ENCODE peak calls at places on chromosome 22, in five cellular contexts. One of them, this sample, is unnamed.

GRCh38 chr22:46043816-46044717 is 67.1 kb upstream of the WNT7B start:
- DNase-seq in GM10248: no peak
- DNase-seq in ELR: peak
- DNase-seq in GM04503: no peak
- DNase-seq in effector CD4-positive, alpha-beta T cell: no peak
- DNase-seq in this sample: no peak

GRCh38 chr22:46054091-46054877 is 77.3 kb upstream of the WNT7B start:
- DNase-seq in GM10248: no peak
- DNase-seq in ELR: peak
- DNase-seq in GM04503: no peak
- DNase-seq in effector CD4-positive, alpha-beta T cell: no peak
- DNase-seq in this sample: no peak

GRCh38 chr22:28450109-28450508 is 229.5 kb downstream of the TTC28 start:
- DNase-seq in GM10248: no peak
- DNase-seq in ELR: no peak
- DNase-seq in GM04503: no peak
- DNase-seq in effector CD4-positive, alpha-beta T cell: no peak
- DNase-seq in this sample: no peak

GRCh38 chr22:19959043-19959586 is 17.5 kb upstream of the TXNRD2 start:
- DNase-seq in GM10248: no peak
- DNase-seq in ELR: no peak
- DNase-seq in GM04503: no peak
- DNase-seq in effector CD4-positive, alpha-beta T cell: no peak
- DNase-seq in this sample: no peak

GRCh38 chr22:26502688-26503561 is 9.3 kb downstream of the TFIP11 start:
- DNase-seq in GM10248: peak
- DNase-seq in ELR: peak
- DNase-seq in GM04503: no peak
- DNase-seq in effector CD4-positive, alpha-beta T cell: peak
- DNase-seq in this sample: peak

GRCh38 chr22:46432164-46433068 is 96.9 kb downstream of the TRMU start:
- DNase-seq in GM10248: peak
- DNase-seq in ELR: no peak
- DNase-seq in GM04503: no peak
- DNase-seq in effector CD4-positive, alpha-beta T cell: no peak
- DNase-seq in this sample: peak

GRCh38 chr22:28822930-28823481 is 22.6 kb upstream of the XBP1 start:
- DNase-seq in GM10248: no peak
- DNase-seq in ELR: no peak
- DNase-seq in GM04503: no peak
- DNase-seq in effector CD4-positive, alpha-beta T cell: no peak
- DNase-seq in this sample: no peak

GRCh38 chr22:20765938-20766337 is 8.0 kb upstream of the SERPIND1 start:
- DNase-seq in GM10248: no peak
- DNase-seq in ELR: no peak
- DNase-seq in GM04503: no peak
- DNase-seq in effector CD4-positive, alpha-beta T cell: no peak
- DNase-seq in this sample: no peak

GRCh38 chr22:26438006-26438405 is 8.9 kb downstream of the ASPHD2 start:
- DNase-seq in GM10248: no peak
- DNase-seq in ELR: no peak
- DNase-seq in GM04503: no peak
- DNase-seq in effector CD4-positive, alpha-beta T cell: no peak
- DNase-seq in this sample: no peak

GRCh38 chr22:40153186-40153585 is 24.5 kb upstream of the TNRC6B start:
- DNase-seq in GM10248: no peak
- DNase-seq in ELR: no peak
- DNase-seq in GM04503: no peak
- DNase-seq in effector CD4-positive, alpha-beta T cell: no peak
- DNase-seq in this sample: no peak

GRCh38 chr22:19709063-19709769 is 5.1 kb upstream of the SEPTIN5 start:
- DNase-seq in GM10248: no peak
- DNase-seq in ELR: no peak
- DNase-seq in GM04503: no peak
- DNase-seq in effector CD4-positive, alpha-beta T cell: no peak
- DNase-seq in this sample: no peak

GRCh38 chr22:38202437-38203089 is 769 bp downstream of the MAFF start:
- DNase-seq in GM10248: no peak
- DNase-seq in ELR: peak
- DNase-seq in GM04503: no peak
- DNase-seq in effector CD4-positive, alpha-beta T cell: peak
- DNase-seq in this sample: peak

GRCh38 chr22:40235418-40235817 is 57.7 kb downstream of the TNRC6B start:
- DNase-seq in GM10248: no peak
- DNase-seq in ELR: no peak
- DNase-seq in GM04503: no peak
- DNase-seq in effector CD4-positive, alpha-beta T cell: no peak
- DNase-seq in this sample: no peak

GRCh38 chr22:42711895-42712837 is 8.5 kb downstream of the A4GALT start:
- DNase-seq in GM10248: no peak
- DNase-seq in ELR: no peak
- DNase-seq in GM04503: no peak
- DNase-seq in effector CD4-positive, alpha-beta T cell: no peak
- DNase-seq in this sample: no peak

GRCh38 chr22:29044657-29045176 is 16.9 kb downstream of the C22orf31 start:
- DNase-seq in GM10248: no peak
- DNase-seq in ELR: peak
- DNase-seq in GM04503: no peak
- DNase-seq in effector CD4-positive, alpha-beta T cell: no peak
- DNase-seq in this sample: no peak

GRCh38 chr22:35479359-35479758 is 61.3 kb upstream of the RASD2 start:
- DNase-seq in GM10248: no peak
- DNase-seq in ELR: no peak
- DNase-seq in GM04503: no peak
- DNase-seq in effector CD4-positive, alpha-beta T cell: no peak
- DNase-seq in this sample: no peak

GRCh38 chr22:23603266-23603665 is 23.2 kb upstream of the IGLL1 start:
- DNase-seq in GM10248: no peak
- DNase-seq in ELR: no peak
- DNase-seq in GM04503: no peak
- DNase-seq in effector CD4-positive, alpha-beta T cell: no peak
- DNase-seq in this sample: no peak

This sample was measured in effector memory CD8-positive, alpha-beta T cell.